ENCODE peak calls at places on chromosome 17, in six cellular contexts. O is kidney glomerular epithelial cell; R is aorta; T is occipital lobe; W is activated T-helper 1 cell treated with anti-CD3 and anti-CD28 coated beads, Interleukin-2, amount 50 U/mL, for 16 hours; V is GM12865. F is an unnamed sample.

GRCh38 chr17:41785876-41786226 is 660 bp downstream of the JUP start:
- DNase-seq in O (peak), R (no peak), T (no peak), W (no peak), V (no peak), F (peak)

GRCh38 chr17:2751482-2751881 is 2.0 kb upstream of the CCDC92B start:
- DNase-seq in O (no peak), R (no peak), T (no peak), W (no peak), V (no peak), F (no peak)

GRCh38 chr17:78605886-78606285 is 28.7 kb upstream of the DNAH17 start:
- DNase-seq in O (no peak), R (no peak), T (no peak), W (no peak), V (no peak), F (no peak)

GRCh38 chr17:75861927-75862317 is 6.8 kb upstream of the WBP2 start:
- DNase-seq in O (no peak), R (no peak), T (no peak), W (no peak), V (no peak), F (no peak)

GRCh38 chr17:29603109-29603674 is 10.3 kb downstream of the ANKRD13B start:
- DNase-seq in O (no peak), R (peak), T (no peak), W (no peak), V (no peak), F (no peak)

GRCh38 chr17:71792966-71793365 is 327.9 kb upstream of the SOX9 start:
- DNase-seq in O (no peak), R (no peak), T (no peak), W (no peak), V (no peak), F (no peak)

GRCh38 chr17:1179635-1180433 is at the start of gene ABR:
- DNase-seq in O (no peak), R (peak), T (no peak), W (peak), V (peak), F (no peak)

GRCh38 chr17:73622381-73622780 is 21.9 kb downstream of the SDK2 start:
- DNase-seq in O (no peak), R (no peak), T (no peak), W (no peak), V (no peak), F (no peak)

GRCh38 chr17:9644910-9645751 is at the start of gene USP43:
- DNase-seq in O (peak), R (no peak), T (no peak), W (no peak), V (no peak), F (peak)

GRCh38 chr17:671076-671762 is 43.4 kb downstream of the VPS53 start:
- DNase-seq in O (no peak), R (no peak), T (no peak), W (no peak), V (no peak), F (no peak)

GRCh38 chr17:2309338-2310143 is 5.8 kb downstream of the SRR start:
- DNase-seq in O (no peak), R (no peak), T (no peak), W (no peak), V (no peak), F (no peak)

GRCh38 chr17:74213897-74214386 is 571 bp downstream of the TTYH2 start:
- DNase-seq in O (no peak), R (peak), T (no peak), W (no peak), V (no peak), F (no peak)

GRCh38 chr17:2892305-2892971 is 96.2 kb downstream of the RAP1GAP2 start:
- DNase-seq in O (peak), R (no peak), T (no peak), W (no peak), V (peak), F (no peak)

GRCh38 chr17:4908301-4908700 is 5.4 kb upstream of the CHRNE start:
- DNase-seq in O (no peak), R (no peak), T (no peak), W (no peak), V (no peak), F (no peak)

GRCh38 chr17:77185137-77185536 is 44.4 kb downstream of the SEC14L1 start:
- DNase-seq in O (no peak), R (no peak), T (no peak), W (no peak), V (no peak), F (no peak)

GRCh38 chr17:63988741-63989621 is 9.2 kb upstream of the PRR29 start:
- DNase-seq in O (no peak), R (peak), T (no peak), W (no peak), V (no peak), F (no peak)

GRCh38 chr17:80034977-80035686 is 540 bp downstream of the TBC1D16 start:
- DNase-seq in O (peak), R (no peak), T (no peak), W (peak), V (peak), F (no peak)

GRCh38 chr17:43031666-43032065 is 6.6 kb downstream of the RND2 start:
- DNase-seq in O (no peak), R (no peak), T (no peak), W (no peak), V (no peak), F (no peak)

GRCh38 chr17:57480438-57481196 is 224.3 kb downstream of the MSI2 start:
- DNase-seq in O (peak), R (no peak), T (no peak), W (no peak), V (no peak), F (peak)

GRCh38 chr17:40485851-40486512 is 15.4 kb downstream of the TNS4 start:
- DNase-seq in O (peak), R (no peak), T (no peak), W (no peak), V (no peak), F (no peak)

GRCh38 chr17:65182233-65182632 is 45.1 kb downstream of the RGS9 start:
- DNase-seq in O (no peak), R (no peak), T (no peak), W (no peak), V (peak), F (no peak)

GRCh38 chr17:77893144-77894044 is 65.1 kb upstream of the TNRC6C start:
- DNase-seq in O (no peak), R (peak), T (no peak), W (no peak), V (no peak), F (no peak)

GRCh38 chr17:30091771-30092170 is 24.8 kb upstream of the NSRP1 start:
- DNase-seq in O (peak), R (no peak), T (no peak), W (no peak), V (no peak), F (no peak)

GRCh38 chr17:78677303-78678219 is 100.4 kb upstream of the DNAH17 start:
- DNase-seq in O (no peak), R (peak), T (no peak), W (no peak), V (no peak), F (no peak)

GRCh38 chr17:81239714-81240555 is 817 bp downstream of the NDUFAF8 start:
- DNase-seq in O (no peak), R (no peak), T (no peak), W (no peak), V (peak), F (no peak)

GRCh38 chr17:16419929-16420271 is 4.5 kb downstream of the TRPV2 start:
- DNase-seq in O (no peak), R (no peak), T (no peak), W (no peak), V (peak), F (no peak)

GRCh38 chr17:41522301-41523224 is 3.9 kb upstream of the KRT15 start:
- DNase-seq in O (peak), R (no peak), T (no peak), W (no peak), V (no peak), F (peak)

GRCh38 chr17:57499648-57500049 is 243.3 kb downstream of the MSI2 start:
- DNase-seq in O (no peak), R (no peak), T (no peak), W (no peak), V (no peak), F (no peak)

GRCh38 chr17:80605326-80606066 is 60.9 kb downstream of the RPTOR start:
- DNase-seq in O (peak), R (no peak), T (no peak), W (no peak), V (peak), F (no peak)

GRCh38 chr17:73609688-73610210 is 34.5 kb downstream of the SDK2 start:
- DNase-seq in O (no peak), R (no peak), T (no peak), W (no peak), V (no peak), F (no peak)

GRCh38 chr17:76709077-76709950 is 1.5 kb downstream of the MXRA7 start:
- DNase-seq in O (peak), R (peak), T (peak), W (no peak), V (no peak), F (no peak)

GRCh38 chr17:38324141-38324540 is 19.6 kb downstream of the GPR179 start:
- DNase-seq in O (no peak), R (no peak), T (no peak), W (no peak), V (no peak), F (no peak)

GRCh38 chr17:38874505-38875419 is 4.9 kb downstream of the LASP1 start:
- DNase-seq in O (no peak), R (peak), T (no peak), W (no peak), V (no peak), F (no peak)

GRCh38 chr17:10733666-10734065 is 3.8 kb upstream of the TMEM220 start:
- DNase-seq in O (no peak), R (no peak), T (no peak), W (no peak), V (no peak), F (no peak)

GRCh38 chr17:82720204-82720603 is 3.7 kb downstream of the FN3KRP start:
- DNase-seq in O (no peak), R (no peak), T (no peak), W (no peak), V (no peak), F (no peak)

GRCh38 chr17:75069783-75070182 is 18.0 kb upstream of the SLC16A5 start:
- DNase-seq in O (peak), R (peak), T (no peak), W (no peak), V (no peak), F (no peak)

GRCh38 chr17:78993241-78993956 is 13.7 kb upstream of the LGALS3BP start:
- DNase-seq in O (no peak), R (peak), T (no peak), W (no peak), V (peak), F (peak)

GRCh38 chr17:60888812-60889709 is 211.4 kb downstream of the BCAS3 start:
- DNase-seq in O (no peak), R (no peak), T (no peak), W (no peak), V (no peak), F (no peak)

GRCh38 chr17:19714542-19715411 is 1.6 kb downstream of the SLC47A2 start:
- DNase-seq in O (no peak), R (no peak), T (no peak), W (no peak), V (no peak), F (no peak)

GRCh38 chr17:55693244-55694216 is 29.1 kb downstream of the TMEM100 start:
- DNase-seq in O (no peak), R (no peak), T (no peak), W (no peak), V (no peak), F (no peak)

F was measured in breast epithelium.